ENCODE peak calls at places on chromosomes 13 and 19, in seven cellular contexts. Z is cardiac muscle cell, A is fibroblast of the aortic adventitia, K is breast epithelium, U is IMR-90, S is astrocyte of the spinal cord, T is heart right ventricle. P is an unnamed sample.

GRCh38 chr13:97448503-97449251 is 14.7 kb downstream of the RAP2A start:
- DNase-seq in Z (no peak), S (no peak), K (no peak), A (no peak), U (no peak), T (no peak), P (no peak)

GRCh38 chr13:91356919-91357612 is 9.6 kb downstream of the MIR17HG start:
- DNase-seq in A (no peak), Z (no peak), S (no peak), T (no peak), U (no peak), K (no peak), P (no peak)

GRCh38 chr13:41720839-41721561 is 239.9 kb downstream of the VWA8 start:
- DNase-seq in Z (no peak), S (no peak), T (no peak), A (no peak), U (no peak), K (no peak), P (no peak)

GRCh38 chr13:30881191-30881651 is 24.9 kb upstream of the MEDAG start:
- DNase-seq in S (no peak), A (peak), T (peak), Z (no peak), K (no peak), U (no peak), P (no peak)

GRCh38 chr19:2033115-2033824 is 17.8 kb upstream of the BTBD2 start:
- DNase-seq in U (no peak), K (no peak), Z (no peak), S (no peak), T (no peak), A (no peak), P (no peak)

GRCh38 chr19:2850256-2850925 is 9.1 kb downstream of the ZNF555 start:
- DNase-seq in T (no peak), Z (no peak), K (no peak), U (no peak), A (no peak), S (no peak), P (no peak)

GRCh38 chr19:18274776-18275356 is 614 bp upstream of the IQCN start:
- DNase-seq in U (peak), Z (no peak), S (peak), K (peak), A (peak), T (peak), P (peak)

GRCh38 chr19:6068711-6069110 is 41.6 kb downstream of the RFX2 start:
- DNase-seq in T (no peak), A (peak), S (no peak), U (no peak), K (no peak), Z (no peak), P (no peak)

GRCh38 chr13:33111414-33112110 is 95.3 kb downstream of the KL start:
- DNase-seq in U (peak), A (peak), S (peak), Z (no peak), K (no peak), T (no peak), P (no peak)

GRCh38 chr13:43072394-43072793 is 49.0 kb downstream of the DNAJC15 start:
- DNase-seq in A (no peak), U (no peak), T (peak), Z (no peak), K (no peak), S (no peak), P (no peak)

GRCh38 chr19:52507266-52507665 is 20.2 kb upstream of the ZNF808 start:
- DNase-seq in K (no peak), S (no peak), A (no peak), T (no peak), U (no peak), Z (no peak), P (no peak)

GRCh38 chr13:37058801-37059135 is 720 bp downstream of the SUPT20H start:
- DNase-seq in U (no peak), Z (peak), S (no peak), T (no peak), K (no peak), A (no peak), P (peak)

GRCh38 chr13:37059136-37059847 is at the start of gene SUPT20H:
- DNase-seq in S (peak), K (peak), A (peak), Z (peak), U (peak), T (peak), P (peak)

DNA sequence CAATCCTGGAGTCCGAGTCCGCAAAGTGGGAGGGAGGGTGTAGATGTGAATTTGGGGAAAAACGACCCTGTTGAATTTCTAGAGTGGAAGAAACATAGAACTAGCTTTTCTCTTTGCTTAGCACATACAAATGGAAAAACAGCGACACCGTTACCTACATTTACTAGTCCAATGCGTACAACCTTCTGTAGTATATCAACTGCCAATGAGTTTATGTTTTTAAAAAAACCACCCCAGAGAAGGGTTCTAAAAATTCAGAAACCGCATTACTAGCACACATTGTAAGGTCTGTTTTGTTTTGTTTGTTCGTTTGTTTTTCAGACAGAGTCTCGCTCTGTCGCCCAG is 332 bp upstream of the SUPT20H start:
- DNase-seq in S (no peak), T (no peak), Z (no peak), K (no peak), U (no peak), A (no peak), P (no peak)
- TF ChIP-seq CTCF in S (no peak), T (no peak), Z (no peak), K (no peak), U (no peak), A (no peak), P (no peak)

GRCh38 chr13:35814573-35814972 is 316.6 kb downstream of the DCLK1 start:
- DNase-seq in T (no peak), U (no peak), Z (no peak), A (no peak), S (no peak), K (no peak), P (no peak)
- H3K4me3 ChIP-seq in T (no peak), U (no peak), Z (no peak), A (no peak), S (no peak), K (no peak), P (no peak)

GRCh38 chr19:58107778-58108545 is 9.9 kb upstream of the ZSCAN18 start:
- DNase-seq in T (no peak), Z (no peak), K (no peak), A (no peak), U (no peak), S (no peak), P (no peak)

DNA sequence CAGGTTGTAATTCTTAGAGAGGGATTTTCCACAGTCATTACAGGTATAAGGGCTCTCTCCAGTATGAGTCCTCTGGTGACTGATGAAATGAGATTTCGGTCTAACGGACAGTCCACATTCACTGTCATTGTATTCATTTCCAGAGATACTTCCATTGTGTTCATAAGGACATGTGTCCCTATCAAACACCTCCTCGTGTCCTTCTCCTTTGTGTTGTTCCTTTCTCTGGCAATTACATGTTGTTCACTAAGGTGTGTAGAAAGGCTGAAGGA is 10.5 kb upstream of the ZSCAN18 start:
- DNase-seq in Z (no peak), T (no peak), A (no peak), S (no peak), K (no peak), U (no peak), P (no peak)
- TF ChIP-seq CTCF in Z (no peak), T (no peak), A (no peak), S (no peak), K (no peak), U (no peak), P (no peak)

DNA sequence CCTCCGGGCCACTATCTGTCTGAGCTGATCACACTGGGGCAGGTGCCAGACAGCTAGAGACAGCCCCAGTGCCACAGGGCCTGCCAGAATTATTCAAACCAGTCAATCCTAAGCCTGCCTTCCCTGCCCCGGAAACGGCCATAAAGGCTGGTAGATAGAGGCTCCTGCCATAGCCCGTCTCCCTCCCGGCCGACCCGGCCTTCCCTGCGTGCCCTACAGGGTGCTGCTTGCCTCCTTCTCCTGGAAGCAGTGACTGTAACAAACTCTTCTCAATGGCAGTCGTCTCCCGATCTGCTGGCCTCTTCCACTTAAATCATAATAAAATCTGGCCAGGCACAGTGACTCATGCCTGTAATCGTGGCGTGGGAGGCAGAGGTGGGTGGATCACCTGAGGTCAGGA is 158.6 kb upstream of the SOX1 start:
- DNase-seq in U (no peak), S (no peak), T (no peak), K (no peak), Z (no peak), A (no peak), P (no peak)
- H3K4me3 ChIP-seq in U (no peak), S (no peak), T (no peak), K (no peak), Z (no peak), A (no peak), P (no peak)

GRCh38 chr19:20247016-20247683 is 80.1 kb downstream of the ZNF486 start:
- DNase-seq in T (peak), Z (peak), A (peak), U (no peak), K (no peak), S (no peak), P (no peak)
- TF ChIP-seq CTCF in T (peak), Z (peak), A (no peak), U (no peak), K (peak), S (peak), P (peak)

DNA sequence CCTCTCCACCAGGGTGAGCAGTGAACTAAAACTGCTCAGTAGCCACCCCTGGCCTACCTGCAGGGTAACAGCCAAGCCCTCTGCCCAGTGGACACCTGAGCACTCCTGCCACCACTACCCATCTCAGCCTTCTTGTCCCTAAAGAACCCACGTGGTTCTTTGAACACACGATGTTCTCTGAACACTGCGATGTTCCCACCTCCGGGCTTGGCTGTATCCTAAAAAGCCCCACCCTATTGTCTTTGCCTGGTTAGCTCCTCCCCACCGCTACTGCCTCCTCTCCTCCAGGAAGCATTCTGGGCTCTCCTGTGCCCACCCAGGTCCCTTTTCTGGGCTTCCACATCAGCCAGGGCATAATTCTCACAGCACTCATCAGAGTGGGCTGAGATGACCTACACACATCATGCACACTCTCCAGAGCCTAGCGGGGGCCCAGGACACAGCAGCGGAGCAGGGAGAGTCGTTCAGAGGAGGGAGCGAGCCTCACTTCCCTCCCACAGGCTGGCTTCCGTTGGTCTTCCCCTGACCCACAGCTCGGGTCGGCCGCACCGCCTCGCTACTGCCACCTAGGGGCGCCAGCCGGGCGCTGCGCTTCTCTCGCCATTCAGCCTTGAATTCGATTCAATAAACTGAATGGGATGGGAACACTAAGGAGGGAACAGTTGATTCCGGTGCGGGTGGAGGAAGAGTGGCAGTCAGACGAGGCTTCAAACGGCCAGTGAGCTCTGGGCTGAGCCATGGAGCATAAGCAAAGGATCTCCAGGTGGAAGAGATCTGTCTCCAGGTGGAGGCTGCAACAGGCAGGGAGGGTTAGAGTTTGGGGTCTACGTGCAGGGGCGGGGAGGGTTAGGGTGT is 3.2 kb downstream of the ELAVL1 start:
- DNase-seq in K (peak), T (peak), S (peak), A (peak), U (peak), Z (peak), P (no peak)
- H3K4me3 ChIP-seq in K (peak), T (no peak), S (peak), A (peak), U (peak), Z (no peak), P (peak)

GRCh38 chr19:54310543-54310942 is 2.4 kb downstream of the LILRA5 start:
- DNase-seq in A (no peak), T (no peak), K (no peak), Z (no peak), U (no peak), S (no peak), P (no peak)
- TF ChIP-seq CTCF in A (no peak), T (no peak), K (no peak), Z (no peak), U (no peak), S (no peak), P (no peak)

DNA sequence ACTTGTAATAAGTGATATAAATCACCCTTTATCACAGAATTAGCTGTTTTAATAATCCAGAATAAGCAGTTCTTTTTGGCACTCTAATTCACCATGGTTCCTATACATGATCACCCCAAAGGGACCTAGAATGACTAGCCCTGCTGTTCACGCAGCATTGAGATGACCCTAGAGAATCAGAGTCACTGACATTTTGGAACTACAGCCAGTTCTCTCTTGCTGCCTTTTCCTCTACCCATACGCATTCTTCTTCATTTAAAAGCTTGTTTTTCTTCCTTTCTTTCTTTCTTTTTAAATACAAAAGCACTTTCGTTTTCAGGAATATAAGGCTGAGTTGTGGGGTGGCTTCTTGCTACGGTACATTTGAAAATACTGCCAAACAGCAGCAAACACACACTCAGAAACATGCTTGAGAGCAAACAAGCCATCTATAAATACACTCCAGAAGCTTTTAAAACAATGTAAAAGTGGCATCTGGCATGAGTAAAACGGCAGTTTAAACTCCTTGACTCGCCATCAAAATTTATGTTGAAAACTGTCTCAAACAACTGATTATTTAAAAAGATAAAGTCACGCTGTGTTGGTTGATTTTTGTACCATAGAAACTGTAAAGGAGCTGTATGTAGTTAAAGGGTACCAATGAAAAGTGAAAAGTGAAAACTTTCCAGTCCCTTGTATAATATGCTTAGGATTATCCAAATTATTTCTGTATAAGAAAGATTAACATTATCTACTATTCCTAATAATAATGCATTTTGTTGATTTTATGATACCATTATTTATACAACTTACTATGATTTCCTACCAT is 95.6 kb downstream of the PCDH9 start:
- DNase-seq in T (no peak), A (peak), S (peak), U (peak), K (no peak), Z (no peak), P (no peak)
- H3K4me3 ChIP-seq in T (no peak), A (peak), S (peak), U (peak), K (peak), Z (no peak), P (no peak)

DNA sequence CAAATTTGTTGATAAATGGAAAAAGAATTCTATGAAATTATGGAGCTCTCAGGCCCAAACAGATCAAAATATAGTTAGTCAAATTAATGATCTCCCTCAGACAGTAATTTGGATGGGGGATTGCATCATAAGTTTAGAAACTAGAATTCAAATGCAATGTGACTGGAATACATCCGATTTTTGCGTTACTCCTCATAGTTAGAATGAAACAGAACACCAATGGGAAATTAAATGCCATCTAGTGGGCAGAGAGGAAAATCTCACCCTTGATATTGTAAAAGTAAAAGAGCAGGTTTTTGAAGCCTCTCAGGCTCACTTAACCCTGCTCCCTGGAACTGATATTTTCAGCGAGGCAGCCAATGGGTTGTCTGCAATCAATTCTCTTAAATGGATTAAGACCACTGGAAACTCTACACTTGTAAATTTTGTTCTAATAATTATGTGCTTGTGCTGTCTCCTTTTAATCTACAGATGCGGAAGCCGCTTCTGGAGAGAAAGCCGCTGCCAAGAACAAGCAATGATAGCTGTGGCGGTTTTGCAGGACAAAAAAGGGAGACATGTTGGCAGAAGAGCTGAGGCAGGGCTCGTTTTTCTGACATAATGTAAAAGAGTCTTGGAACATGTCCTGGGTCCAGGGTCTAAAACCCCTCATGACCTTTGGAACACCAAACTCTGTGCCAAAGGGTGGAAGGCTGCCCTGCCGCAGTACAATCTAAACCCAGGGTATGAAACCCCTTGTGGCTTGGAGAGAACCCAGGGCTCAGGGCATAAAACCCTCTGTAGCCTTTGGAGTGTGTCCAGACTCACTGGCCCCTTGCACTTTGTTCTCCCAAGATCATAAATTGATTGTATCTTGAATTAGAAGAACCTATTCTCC is 12.9 kb downstream of the ZNF417 start:
- DNase-seq in U (peak), K (no peak), S (peak), Z (peak), T (no peak), A (peak), P (no peak)
- TF ChIP-seq CTCF in U (peak), K (peak), S (peak), Z (peak), T (peak), A (peak), P (peak)

GRCh38 chr13:28822161-28822560 is 2.0 kb downstream of the MTUS2 start:
- DNase-seq in T (no peak), U (no peak), A (no peak), S (no peak), K (no peak), Z (no peak), P (no peak)

GRCh38 chr13:28819046-28819747 is 942 bp upstream of the MTUS2 start:
- DNase-seq in U (peak), T (no peak), Z (peak), S (peak), A (peak), K (no peak), P (no peak)

GRCh38 chr13:28817204-28817603 is 2.9 kb upstream of the MTUS2 start:
- DNase-seq in U (no peak), K (no peak), Z (peak), S (no peak), A (no peak), T (no peak), P (no peak)

GRCh38 chr13:28820099-28821051 is at the start of gene MTUS2:
- DNase-seq in Z (peak), S (no peak), A (no peak), K (no peak), U (no peak), T (no peak), P (no peak)

DNA sequence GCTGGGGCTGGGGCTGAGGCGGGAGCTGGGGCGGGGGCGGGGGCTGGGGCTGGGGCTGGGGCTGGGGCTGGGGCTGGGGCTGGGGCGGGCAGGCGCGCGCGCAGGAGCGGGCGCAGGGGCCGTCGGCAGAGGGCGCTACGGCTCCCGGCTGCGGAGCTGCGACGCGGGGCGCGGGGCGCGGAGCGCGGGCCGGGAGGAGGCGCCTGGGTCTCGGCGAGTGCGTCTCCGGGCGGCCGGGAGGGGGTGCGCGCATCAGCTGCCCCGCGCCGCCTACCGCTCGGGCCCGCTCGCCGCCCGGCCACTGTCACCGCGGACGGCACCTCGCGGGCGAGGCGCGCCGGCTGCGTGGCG is 416 bp upstream of the MTUS2 start:
- DNase-seq in S (no peak), K (no peak), A (peak), Z (peak), U (peak), T (peak), P (no peak)
- H3K4me3 ChIP-seq in S (no peak), K (no peak), A (no peak), Z (peak), U (peak), T (no peak), P (no peak)